ENCODE peak calls at places on chromosome 19, in six cellular contexts. One of them, this sample, is unnamed. For H3K27me3 and H3K4me1, the result is how much of the 10 kb centered on the place peaks cover.

GRCh38 chr19:37551123-37551993 is 43.2 kb downstream of the ZNF571 start:
- DNase-seq in GM23338: peak
- DNase-seq in NT2/D1: peak
- DNase-seq in breast epithelium: no peak
- DNase-seq in naive thymus-derived CD4-positive, alpha-beta T cell: peak
- DNase-seq in hepatocyte: no peak
- DNase-seq in this sample: peak

GRCh38 chr19:55549500-55550320 is 4.4 kb upstream of the SBK3 start:
- DNase-seq in GM23338: peak
- DNase-seq in breast epithelium: no peak
- DNase-seq in NT2/D1: no peak
- DNase-seq in hepatocyte: peak
- DNase-seq in naive thymus-derived CD4-positive, alpha-beta T cell: no peak
- DNase-seq in this sample: peak

GRCh38 chr19:58559275-58560006 is 1.0 kb upstream of the UBE2M start:
- DNase-seq in naive thymus-derived CD4-positive, alpha-beta T cell: no peak
- DNase-seq in breast epithelium: peak
- DNase-seq in NT2/D1: peak
- DNase-seq in hepatocyte: peak
- DNase-seq in GM23338: peak
- DNase-seq in this sample: peak

GRCh38 chr19:15897026-15897737 is 692 bp downstream of the CYP4F2 start:
- DNase-seq in hepatocyte: no peak
- DNase-seq in naive thymus-derived CD4-positive, alpha-beta T cell: no peak
- DNase-seq in breast epithelium: no peak
- DNase-seq in GM23338: no peak
- DNase-seq in NT2/D1: no peak
- DNase-seq in this sample: no peak

GRCh38 chr19:10238172-10238783 is 7.1 kb upstream of the S1PR2 start:
- DNase-seq in breast epithelium: no peak
- DNase-seq in NT2/D1: no peak
- DNase-seq in GM23338: no peak
- DNase-seq in naive thymus-derived CD4-positive, alpha-beta T cell: no peak
- DNase-seq in hepatocyte: peak
- DNase-seq in this sample: peak

GRCh38 chr19:9850235-9850959 is 15.3 kb downstream of the PIN1 start:
- DNase-seq in naive thymus-derived CD4-positive, alpha-beta T cell: no peak
- DNase-seq in breast epithelium: no peak
- DNase-seq in NT2/D1: no peak
- DNase-seq in hepatocyte: no peak
- DNase-seq in GM23338: peak
- DNase-seq in this sample: no peak

GRCh38 chr19:50383307-50383851 is 768 bp upstream of the POLD1 start:
- DNase-seq in GM23338: peak
- DNase-seq in breast epithelium: peak
- DNase-seq in NT2/D1: no peak
- DNase-seq in naive thymus-derived CD4-positive, alpha-beta T cell: no peak
- DNase-seq in hepatocyte: peak
- DNase-seq in this sample: no peak

GRCh38 chr19:14412436-14413071 is 6.6 kb downstream of the DDX39A start:
- DNase-seq in hepatocyte: no peak
- DNase-seq in breast epithelium: no peak
- DNase-seq in GM23338: no peak
- DNase-seq in NT2/D1: no peak
- DNase-seq in naive thymus-derived CD4-positive, alpha-beta T cell: no peak
- DNase-seq in this sample: no peak

GRCh38 chr19:15324791-15325519 is 7.4 kb downstream of the BRD4 start:
- DNase-seq in hepatocyte: no peak
- DNase-seq in NT2/D1: no peak
- DNase-seq in breast epithelium: no peak
- DNase-seq in naive thymus-derived CD4-positive, alpha-beta T cell: peak
- DNase-seq in GM23338: no peak
- DNase-seq in this sample: peak

GRCh38 chr19:35868823-35869326 is 501 bp downstream of the APLP1 start:
- DNase-seq in hepatocyte: no peak
- DNase-seq in breast epithelium: no peak
- DNase-seq in NT2/D1: no peak
- DNase-seq in GM23338: peak
- DNase-seq in naive thymus-derived CD4-positive, alpha-beta T cell: no peak
- DNase-seq in this sample: no peak
- H3K27me3 ChIP-seq in hepatocyte: under half
- H3K27me3 ChIP-seq in breast epithelium: under half
- H3K27me3 ChIP-seq in NT2/D1: under half
- H3K27me3 ChIP-seq in GM23338: under half
- H3K27me3 ChIP-seq in naive thymus-derived CD4-positive, alpha-beta T cell: under half
- H3K27me3 ChIP-seq in this sample: under half

DNA sequence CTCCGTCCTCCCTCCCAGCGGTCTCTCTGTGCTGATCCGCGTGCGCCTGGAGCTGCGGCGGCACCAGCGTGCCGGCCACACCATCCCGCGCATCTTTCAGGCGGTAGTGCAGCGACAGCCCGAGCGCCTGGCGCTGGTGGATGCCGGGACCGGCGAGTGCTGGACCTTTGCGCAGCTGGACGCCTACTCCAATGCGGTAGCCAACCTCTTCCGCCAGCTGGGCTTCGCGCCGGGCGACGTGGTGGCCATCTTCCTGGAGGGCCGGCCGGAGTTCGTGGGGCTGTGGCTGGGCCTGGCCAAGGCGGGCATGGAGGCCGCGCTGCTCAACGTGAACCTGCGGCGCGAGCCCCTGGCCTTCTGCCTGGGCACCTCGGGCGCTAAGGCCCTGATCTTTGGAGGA is 16.2 kb downstream of the SLC27A1 start:
- DNase-seq in GM23338: no peak
- DNase-seq in breast epithelium: no peak
- DNase-seq in hepatocyte: no peak
- DNase-seq in naive thymus-derived CD4-positive, alpha-beta T cell: no peak
- DNase-seq in NT2/D1: no peak
- DNase-seq in this sample: no peak
- H3K4me1 ChIP-seq in GM23338: under half
- H3K4me1 ChIP-seq in breast epithelium: under half
- H3K4me1 ChIP-seq in hepatocyte: under half
- H3K4me1 ChIP-seq in naive thymus-derived CD4-positive, alpha-beta T cell: under half
- H3K4me1 ChIP-seq in NT2/D1: under half
- H3K4me1 ChIP-seq in this sample: under half

GRCh38 chr19:2047076-2047448 is 4.0 kb downstream of the MKNK2 start:
- DNase-seq in naive thymus-derived CD4-positive, alpha-beta T cell: no peak
- DNase-seq in NT2/D1: no peak
- DNase-seq in breast epithelium: no peak
- DNase-seq in GM23338: no peak
- DNase-seq in hepatocyte: no peak
- DNase-seq in this sample: no peak
- H3K4me3 ChIP-seq in naive thymus-derived CD4-positive, alpha-beta T cell: no peak
- H3K4me3 ChIP-seq in NT2/D1: no peak
- H3K4me3 ChIP-seq in breast epithelium: no peak
- H3K4me3 ChIP-seq in GM23338: no peak
- H3K4me3 ChIP-seq in hepatocyte: no peak
- H3K4me3 ChIP-seq in this sample: no peak

GRCh38 chr19:7915250-7916136 is 863 bp downstream of the TGFBR3L start:
- DNase-seq in naive thymus-derived CD4-positive, alpha-beta T cell: no peak
- DNase-seq in GM23338: no peak
- DNase-seq in hepatocyte: no peak
- DNase-seq in breast epithelium: no peak
- DNase-seq in NT2/D1: no peak
- DNase-seq in this sample: no peak

GRCh38 chr19:7916908-7917291 is 2.3 kb downstream of the TGFBR3L start:
- DNase-seq in breast epithelium: no peak
- DNase-seq in naive thymus-derived CD4-positive, alpha-beta T cell: no peak
- DNase-seq in hepatocyte: no peak
- DNase-seq in GM23338: peak
- DNase-seq in NT2/D1: no peak
- DNase-seq in this sample: no peak

GRCh38 chr19:7918615-7919421 is 1.3 kb upstream of the SNAPC2 start:
- DNase-seq in GM23338: no peak
- DNase-seq in hepatocyte: no peak
- DNase-seq in NT2/D1: no peak
- DNase-seq in naive thymus-derived CD4-positive, alpha-beta T cell: no peak
- DNase-seq in breast epithelium: no peak
- DNase-seq in this sample: peak

GRCh38 chr19:7916137-7916907 is 1.7 kb downstream of the TGFBR3L start:
- DNase-seq in NT2/D1: no peak
- DNase-seq in hepatocyte: peak
- DNase-seq in breast epithelium: no peak
- DNase-seq in GM23338: peak
- DNase-seq in naive thymus-derived CD4-positive, alpha-beta T cell: peak
- DNase-seq in this sample: peak

GRCh38 chr19:7917292-7918061 is 2.7 kb upstream of the SNAPC2 start:
- DNase-seq in breast epithelium: no peak
- DNase-seq in NT2/D1: no peak
- DNase-seq in naive thymus-derived CD4-positive, alpha-beta T cell: peak
- DNase-seq in hepatocyte: peak
- DNase-seq in GM23338: peak
- DNase-seq in this sample: peak
- H3K27me3 ChIP-seq in breast epithelium: under half
- H3K27me3 ChIP-seq in NT2/D1: under half
- H3K27me3 ChIP-seq in naive thymus-derived CD4-positive, alpha-beta T cell: under half
- H3K27me3 ChIP-seq in hepatocyte: under half
- H3K27me3 ChIP-seq in GM23338: half or more
- H3K27me3 ChIP-seq in this sample: under half

GRCh38 chr19:39130337-39131254 is 5.0 kb downstream of the PAK4 start:
- DNase-seq in GM23338: no peak
- DNase-seq in naive thymus-derived CD4-positive, alpha-beta T cell: no peak
- DNase-seq in hepatocyte: no peak
- DNase-seq in breast epithelium: no peak
- DNase-seq in NT2/D1: no peak
- DNase-seq in this sample: no peak
- H3K4me1 ChIP-seq in GM23338: under half
- H3K4me1 ChIP-seq in naive thymus-derived CD4-positive, alpha-beta T cell: under half
- H3K4me1 ChIP-seq in hepatocyte: half or more
- H3K4me1 ChIP-seq in breast epithelium: under half
- H3K4me1 ChIP-seq in NT2/D1: under half
- H3K4me1 ChIP-seq in this sample: under half

GRCh38 chr19:53374743-53375142 is 9.2 kb downstream of the ZNF525 start:
- DNase-seq in naive thymus-derived CD4-positive, alpha-beta T cell: no peak
- DNase-seq in hepatocyte: no peak
- DNase-seq in NT2/D1: no peak
- DNase-seq in breast epithelium: no peak
- DNase-seq in GM23338: no peak
- DNase-seq in this sample: no peak

GRCh38 chr19:53372196-53372595 is 6.7 kb downstream of the ZNF525 start:
- DNase-seq in hepatocyte: no peak
- DNase-seq in naive thymus-derived CD4-positive, alpha-beta T cell: no peak
- DNase-seq in GM23338: no peak
- DNase-seq in breast epithelium: no peak
- DNase-seq in NT2/D1: no peak
- DNase-seq in this sample: no peak

GRCh38 chr19:53374288-53374687 is 8.8 kb downstream of the ZNF525 start:
- DNase-seq in hepatocyte: no peak
- DNase-seq in breast epithelium: no peak
- DNase-seq in GM23338: peak
- DNase-seq in NT2/D1: no peak
- DNase-seq in naive thymus-derived CD4-positive, alpha-beta T cell: no peak
- DNase-seq in this sample: no peak
- H3K4me3 ChIP-seq in hepatocyte: no peak
- H3K4me3 ChIP-seq in breast epithelium: no peak
- H3K4me3 ChIP-seq in GM23338: peak
- H3K4me3 ChIP-seq in NT2/D1: no peak
- H3K4me3 ChIP-seq in naive thymus-derived CD4-positive, alpha-beta T cell: no peak
- H3K4me3 ChIP-seq in this sample: no peak

GRCh38 chr19:6014551-6015135 is 36.7 kb upstream of the RANBP3 start:
- DNase-seq in NT2/D1: no peak
- DNase-seq in naive thymus-derived CD4-positive, alpha-beta T cell: no peak
- DNase-seq in GM23338: no peak
- DNase-seq in breast epithelium: no peak
- DNase-seq in hepatocyte: no peak
- DNase-seq in this sample: no peak
- H3K27me3 ChIP-seq in NT2/D1: under half
- H3K27me3 ChIP-seq in naive thymus-derived CD4-positive, alpha-beta T cell: under half
- H3K27me3 ChIP-seq in GM23338: under half
- H3K27me3 ChIP-seq in breast epithelium: under half
- H3K27me3 ChIP-seq in hepatocyte: under half
- H3K27me3 ChIP-seq in this sample: under half

DNA sequence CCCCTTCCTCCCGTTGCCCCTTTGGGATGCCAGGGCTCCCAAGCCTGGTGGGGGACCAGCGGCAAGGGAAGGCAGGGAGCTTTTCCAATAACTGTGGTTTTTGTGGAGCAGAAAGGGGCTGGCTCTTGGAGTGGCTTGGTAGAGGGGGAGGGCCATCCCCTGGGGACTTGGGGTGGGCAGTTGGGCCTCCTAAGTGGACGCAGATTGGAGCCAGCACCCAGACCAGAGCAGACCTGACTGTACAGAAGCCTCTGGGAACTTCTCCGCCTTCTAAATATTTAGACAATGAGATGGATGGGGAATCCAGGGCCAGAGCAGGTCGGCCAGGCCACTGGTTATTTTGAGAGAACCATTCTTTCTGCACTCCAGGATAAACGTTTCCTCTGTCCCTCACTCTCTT is 4.2 kb downstream of the PTGIR start:
- DNase-seq in GM23338: no peak
- DNase-seq in NT2/D1: no peak
- DNase-seq in breast epithelium: no peak
- DNase-seq in hepatocyte: no peak
- DNase-seq in naive thymus-derived CD4-positive, alpha-beta T cell: no peak
- DNase-seq in this sample: no peak
- H3K4me1 ChIP-seq in GM23338: under half
- H3K4me1 ChIP-seq in NT2/D1: under half
- H3K4me1 ChIP-seq in breast epithelium: under half
- H3K4me1 ChIP-seq in hepatocyte: under half
- H3K4me1 ChIP-seq in naive thymus-derived CD4-positive, alpha-beta T cell: under half
- H3K4me1 ChIP-seq in this sample: under half

GRCh38 chr19:53965091-53965490 is 2.4 kb downstream of the CACNG8 start:
- DNase-seq in GM23338: no peak
- DNase-seq in breast epithelium: no peak
- DNase-seq in hepatocyte: no peak
- DNase-seq in NT2/D1: no peak
- DNase-seq in naive thymus-derived CD4-positive, alpha-beta T cell: no peak
- DNase-seq in this sample: no peak
- H3K4me3 ChIP-seq in GM23338: no peak
- H3K4me3 ChIP-seq in breast epithelium: no peak
- H3K4me3 ChIP-seq in hepatocyte: no peak
- H3K4me3 ChIP-seq in NT2/D1: no peak
- H3K4me3 ChIP-seq in naive thymus-derived CD4-positive, alpha-beta T cell: no peak
- H3K4me3 ChIP-seq in this sample: no peak

DNA sequence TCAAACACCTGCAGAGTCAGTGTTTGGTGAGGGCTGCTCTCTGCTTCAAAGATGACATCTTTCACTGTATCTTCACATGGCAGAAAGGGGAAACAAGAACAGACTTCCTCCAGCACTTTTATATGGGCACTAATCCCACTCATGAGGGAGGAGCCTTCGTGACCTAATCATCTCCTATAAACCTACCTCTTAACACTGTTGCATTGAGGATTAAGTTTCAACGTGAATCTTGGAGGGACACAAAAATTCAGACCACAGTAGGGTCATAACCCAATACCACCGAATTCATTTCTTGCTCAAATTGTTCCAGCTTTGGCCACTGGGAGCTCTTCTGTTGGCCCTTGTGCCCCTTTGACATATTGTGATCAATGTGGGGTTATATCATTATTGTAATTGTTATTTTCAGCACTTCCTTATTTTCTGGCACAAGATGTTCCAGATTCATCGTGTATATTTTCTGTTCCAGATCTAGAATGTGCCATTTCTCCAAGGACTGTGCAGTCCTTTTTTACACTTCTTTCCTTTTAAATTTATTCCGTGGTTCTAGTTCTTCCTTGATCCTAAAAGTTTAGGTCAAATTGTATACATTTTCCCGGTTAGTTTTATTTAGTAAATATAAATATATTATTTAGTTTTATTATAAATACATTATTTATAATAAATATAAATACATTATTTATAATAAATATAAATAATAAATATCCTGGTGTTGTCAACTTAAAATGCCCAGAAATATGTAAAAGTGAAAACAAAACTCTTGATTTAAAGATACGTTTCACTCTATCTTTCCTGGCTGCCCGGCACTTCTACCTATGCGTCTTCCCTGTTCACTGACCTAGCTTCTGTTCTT is 35.5 kb upstream of the IGFL4 start:
- DNase-seq in breast epithelium: no peak
- DNase-seq in naive thymus-derived CD4-positive, alpha-beta T cell: no peak
- DNase-seq in hepatocyte: no peak
- DNase-seq in NT2/D1: no peak
- DNase-seq in GM23338: peak
- DNase-seq in this sample: no peak
- H3K27me3 ChIP-seq in breast epithelium: under half
- H3K27me3 ChIP-seq in naive thymus-derived CD4-positive, alpha-beta T cell: under half
- H3K27me3 ChIP-seq in hepatocyte: under half
- H3K27me3 ChIP-seq in NT2/D1: under half
- H3K27me3 ChIP-seq in GM23338: half or more
- H3K27me3 ChIP-seq in this sample: under half

This sample was measured in small intestine.